ENCODE peak calls at places on chromosomes 12 and 14, in eight cellular contexts. A, C, S, X, R, M, T and P are unnamed samples.

GRCh38 chr12:64187370-64187769 is 34.7 kb downstream of the KICS2 start:
- DNase-seq in A (no peak), C (no peak), S (peak), X (no peak), R (peak), M (no peak), T (peak), P (no peak)

GRCh38 chr12:103455020-103455763 is 40.6 kb downstream of the C12orf42 start:
- DNase-seq in A (no peak), C (no peak), S (no peak), X (peak), R (no peak), M (no peak), T (no peak), P (no peak)

GRCh38 chr12:109292342-109292711 is 16.8 kb downstream of the FOXN4 start:
- DNase-seq in A (no peak), C (no peak), S (no peak), X (no peak), R (no peak), M (no peak), T (no peak), P (no peak)

GRCh38 chr14:94026173-94026885 is at the start of gene OTUB2:
- DNase-seq in A (peak), C (peak), S (peak), X (peak), R (peak), M (peak), T (peak), P (peak)

GRCh38 chr14:89702151-89702936 is 252.2 kb downstream of the EFCAB11 start:
- DNase-seq in A (peak), C (no peak), S (no peak), X (no peak), R (no peak), M (no peak), T (no peak), P (no peak)

GRCh38 chr14:55301722-55302121 is 30.5 kb downstream of the FBXO34 start:
- DNase-seq in A (no peak), C (no peak), S (peak), X (peak), R (peak), M (peak), T (peak), P (no peak)

GRCh38 chr12:105820407-105821140 is 318.2 kb downstream of the NUAK1 start:
- DNase-seq in A (peak), C (peak), S (no peak), X (no peak), R (no peak), M (no peak), T (no peak), P (peak)

GRCh38 chr14:20454359-20454644 is 310 bp downstream of the OSGEP start:
- DNase-seq in A (no peak), C (no peak), S (peak), X (no peak), R (peak), M (no peak), T (peak), P (peak)

GRCh38 chr14:54653764-54654469 is 87.0 kb downstream of the SAMD4A start:
- DNase-seq in A (peak), C (no peak), S (peak), X (no peak), R (peak), M (no peak), T (peak), P (no peak)

GRCh38 chr14:73945159-73945670 is 4.7 kb downstream of the FAM161B start:
- DNase-seq in A (no peak), C (no peak), S (no peak), X (no peak), R (no peak), M (no peak), T (no peak), P (no peak)